ENCODE peak calls at places on chromosomes 5 and 9, in four cellular contexts. W is HFF-Myc; K is CD8-positive, alpha-beta memory T cell; U is hepatocyte. G is an unnamed sample.

GRCh38 chr5:31378838-31379237 is 153.1 kb downstream of the DROSHA start:
- DNase-seq in W (no peak), K (no peak), U (peak), G (no peak)

GRCh38 chr9:79131876-79132377 is 439.8 kb upstream of the TLE4 start:
- DNase-seq in W (no peak), K (no peak), U (peak), G (no peak)

GRCh38 chr5:89095341-89095740 is 212.4 kb upstream of the MEF2C start:
- DNase-seq in W (no peak), K (no peak), U (no peak), G (no peak)

GRCh38 chr5:135535820-135536801 is at the start of gene NEUROG1:
- DNase-seq in W (no peak), K (no peak), U (peak), G (no peak)

GRCh38 chr9:21684831-21685362 is 117.5 kb upstream of the MTAP start:
- DNase-seq in W (no peak), K (no peak), U (peak), G (no peak)

GRCh38 chr9:130991227-130992058 is 17.5 kb upstream of the LAMC3 start:
- DNase-seq in W (no peak), K (no peak), U (no peak), G (no peak)

GRCh38 chr5:72110401-72111013 is 3.2 kb downstream of the MAP1B start:
- DNase-seq in W (no peak), K (no peak), U (no peak), G (no peak)

GRCh38 chr5:108380531-108381021 is 1.3 kb downstream of the FBXL17 start:
- DNase-seq in W (no peak), K (peak), U (peak), G (no peak)

GRCh38 chr9:97758334-97758916 is 61.3 kb upstream of the XPA start:
- DNase-seq in W (no peak), K (no peak), U (no peak), G (no peak)

DNA sequence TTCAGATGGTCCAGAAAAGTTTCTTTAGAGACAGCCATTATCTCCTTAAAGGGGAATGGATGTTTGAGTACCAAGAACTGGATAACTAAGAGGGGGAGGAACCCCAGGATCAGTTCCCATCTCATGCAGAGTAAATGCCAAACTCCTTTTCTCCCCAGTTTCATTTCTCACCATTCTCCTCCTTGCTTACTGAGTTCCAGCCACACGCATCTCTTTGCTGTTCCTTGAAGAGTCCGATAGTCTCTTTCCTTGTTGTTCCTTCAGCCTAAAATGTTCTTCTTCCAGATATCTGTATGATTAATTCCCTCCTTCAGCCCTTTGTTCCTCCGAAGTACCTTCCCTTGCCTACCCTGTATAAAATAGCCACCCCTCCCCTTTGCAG is 30.0 kb downstream of the KDM4C start:
- DNase-seq in W (no peak), K (no peak), U (peak), G (no peak)
- H3K4me3 ChIP-seq in W (no peak), K (no peak), U (no peak), G (no peak)

GRCh38 chr5:174625591-174626365 is 98.6 kb upstream of the MSX2 start:
- DNase-seq in W (no peak), K (no peak), U (no peak), G (no peak)
- H3K4me3 ChIP-seq in W (no peak), K (no peak), U (no peak), G (no peak)

GRCh38 chr9:38689678-38690077 is 30.3 kb downstream of the FAM240B start:
- DNase-seq in W (no peak), K (no peak), U (peak), G (no peak)

GRCh38 chr9:38686923-38687322 is 33.0 kb downstream of the FAM240B start:
- DNase-seq in W (no peak), K (no peak), U (no peak), G (no peak)

GRCh38 chr9:38685535-38685934 is 34.4 kb downstream of the FAM240B start:
- DNase-seq in W (no peak), K (no peak), U (no peak), G (no peak)

GRCh38 chr9:38687992-38688391 is 31.9 kb downstream of the FAM240B start:
- DNase-seq in W (no peak), K (no peak), U (no peak), G (no peak)

GRCh38 chr9:38687389-38687842 is 32.5 kb downstream of the FAM240B start:
- DNase-seq in W (no peak), K (peak), U (peak), G (no peak)
- H3K4me3 ChIP-seq in W (no peak), K (no peak), U (no peak), G (peak)

GRCh38 chr5:15475365-15475764 is 24.6 kb upstream of the FBXL7 start:
- DNase-seq in W (no peak), K (no peak), U (no peak), G (no peak)
- H3K4me3 ChIP-seq in W (no peak), K (no peak), U (no peak), G (no peak)

GRCh38 chr9:89317282-89317681 is 1.0 kb upstream of the SECISBP2 start:
- DNase-seq in W (no peak), K (no peak), U (no peak), G (no peak)
- H3K4me3 ChIP-seq in W (peak), K (no peak), U (no peak), G (no peak)

DNA sequence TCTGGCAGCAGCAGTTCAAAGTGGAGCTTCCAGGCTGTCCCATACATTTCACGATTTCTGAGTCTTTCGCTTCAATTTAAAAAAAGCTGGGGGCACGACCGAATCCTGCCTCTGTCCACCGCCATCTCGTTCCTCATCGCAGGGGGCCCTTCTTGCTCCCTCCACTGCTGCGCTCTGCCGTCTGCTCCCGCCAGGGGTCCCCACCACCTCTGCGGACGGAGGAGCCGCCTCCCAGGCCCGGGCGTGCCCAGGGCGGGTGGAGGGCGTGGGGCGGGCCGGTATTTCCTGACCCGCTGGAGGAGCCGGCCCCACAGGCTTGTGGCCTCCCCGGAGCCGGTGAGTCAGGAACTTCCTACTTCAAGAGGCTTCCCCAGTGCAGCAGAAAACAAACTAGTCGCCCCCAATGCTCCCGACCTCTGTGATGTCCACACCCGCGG is 50.4 kb downstream of the USP20 start:
- DNase-seq in W (peak), K (peak), U (peak), G (peak)
- H3K4me3 ChIP-seq in W (no peak), K (peak), U (no peak), G (peak)

G was measured in tibial nerve.